ENCODE peak calls at places on chromosomes 11 and 22, in five cellular contexts. H is HepG2, W is HCT116, Q is H1, S is SK-N-SH. O is an unnamed sample.
A peak's percentile ranks its signal among the peaks of the same experiment; 100 is the strongest.

GRCh38 chr11:119982517-119983239 is 155.2 kb downstream of the TRIM29 start:
- DNase-seq in S (no peak), Q (no peak), W (no peak), H (no peak), O (no peak)

GRCh38 chr11:96338910-96339703 is 3.9 kb downstream of the MAML2 start:
- DNase-seq in Q (no peak), S (no peak), H (peak; percentile 25), W (no peak), O (no peak)

GRCh38 chr11:27722117-27722844 is 22.0 kb upstream of the BDNF start:
- DNase-seq in H (no peak), Q (peak; percentile 81), W (no peak), S (peak; percentile 64), O (no peak)

GRCh38 chr22:49290286-49290685 is 537.4 kb downstream of the BRD1 start:
- DNase-seq in W (no peak), S (no peak), H (no peak), Q (no peak), O (no peak)

GRCh38 chr22:35914665-35915476 is 113.8 kb downstream of the RBFOX2 start:
- DNase-seq in W (peak; percentile 80), S (peak; percentile 62), H (peak; percentile 91), Q (peak; percentile 51), O (peak; percentile 18)

GRCh38 chr22:21622624-21623401 is 7.0 kb downstream of the YDJC start:
- DNase-seq in Q (no peak), H (no peak), W (no peak), S (peak; percentile 4), O (no peak)

GRCh38 chr11:57511741-57512430 is 3.6 kb downstream of the SLC43A1 start:
- DNase-seq in S (no peak), H (no peak), Q (no peak), W (no peak), O (no peak)

GRCh38 chr22:20244744-20245576 is 23.2 kb downstream of the RTN4R start:
- DNase-seq in H (no peak), W (no peak), Q (no peak), S (peak; percentile 66), O (no peak)

GRCh38 chr11:32723332-32723731 is 71.1 kb downstream of the CCDC73 start:
- DNase-seq in H (no peak), W (no peak), Q (no peak), S (no peak), O (no peak)

GRCh38 chr11:120316880-120317688 is 8.0 kb upstream of the TLCD5 start:
- DNase-seq in S (no peak), H (no peak), Q (no peak), W (no peak), O (peak; percentile 98)

GRCh38 chr11:2926611-2927492 is 2.4 kb downstream of the PHLDA2 start:
- DNase-seq in S (no peak), Q (no peak), W (no peak), H (no peak), O (no peak)

GRCh38 chr11:117604349-117604995 is 192.5 kb downstream of the DSCAML1 start:
- DNase-seq in S (no peak), Q (no peak), W (no peak), H (no peak), O (no peak)

GRCh38 chr22:28799834-28800307 is 498 bp downstream of the XBP1 start:
- DNase-seq in Q (no peak), S (peak; percentile 84), W (no peak), H (no peak), O (no peak)

GRCh38 chr22:38863531-38864131 is 8.4 kb downstream of the CBX6 start:
- DNase-seq in Q (no peak), W (no peak), H (no peak), S (no peak), O (no peak)

DNA sequence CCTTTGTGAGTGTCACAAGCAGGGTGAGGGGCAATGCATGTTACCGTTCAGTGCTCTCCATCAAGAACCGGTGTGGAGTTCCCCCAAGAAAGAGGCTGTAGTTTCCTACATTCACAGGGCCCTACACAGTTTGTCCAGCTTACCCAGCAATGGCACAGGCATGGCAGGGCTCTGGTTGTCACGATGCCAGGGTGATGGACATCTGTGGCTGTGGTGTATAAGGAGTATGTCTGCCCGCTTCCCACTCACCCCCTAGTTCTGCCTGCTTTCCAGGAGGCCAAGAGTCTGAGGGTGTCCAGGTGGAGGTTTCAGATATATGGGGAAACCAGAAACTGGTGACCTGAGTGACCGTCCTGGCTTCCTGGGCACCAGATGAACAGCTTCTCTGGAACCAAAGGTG is 116.1 kb downstream of the PKNOX2 start:
- DNase-seq in S (no peak), H (no peak), W (no peak), Q (no peak), O (no peak)
- TF ChIP-seq JUND in S (no peak), H (no peak), W (no peak), Q (no peak), O (no peak)

GRCh38 chr11:102085864-102086551 is 24.2 kb upstream of the YAP1 start:
- DNase-seq in H (peak; percentile 94), Q (no peak), W (peak; percentile 35), S (no peak), O (peak; percentile 14)
- TF ChIP-seq JUND in H (no peak), Q (no peak), W (peak; percentile 50), S (no peak), O (no peak)

DNA sequence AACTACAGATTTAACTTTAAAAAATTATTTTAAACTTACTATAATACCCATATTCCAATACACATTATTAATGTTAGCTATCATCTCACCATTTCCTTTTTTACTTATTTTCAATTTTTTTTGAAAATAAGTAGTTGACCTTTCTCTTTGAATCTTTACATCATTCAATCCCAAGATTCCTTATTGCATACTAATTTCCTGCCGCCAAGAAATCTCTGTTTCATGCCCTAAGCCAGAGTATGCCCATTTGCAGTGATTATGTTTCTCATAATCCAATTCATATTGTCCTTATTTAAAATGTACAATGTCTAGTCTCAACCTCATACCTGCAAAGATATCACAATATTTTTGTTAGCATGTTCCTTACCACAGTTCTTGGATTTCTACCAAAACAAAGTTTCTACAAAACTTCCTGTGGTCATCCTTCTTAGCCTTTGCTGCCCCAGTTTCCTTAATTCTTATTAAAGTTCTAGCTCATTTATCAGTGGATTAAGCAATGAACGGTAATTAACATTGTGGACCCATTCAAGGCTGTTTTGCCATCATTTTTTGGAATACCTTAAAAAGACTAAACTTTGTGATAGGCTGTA is 75.3 kb downstream of the CD44 start:
- DNase-seq in W (no peak), Q (no peak), H (no peak), S (no peak), O (no peak)
- TF ChIP-seq JUND in W (no peak), Q (no peak), H (no peak), S (no peak), O (no peak)

GRCh38 chr11:12123177-12123576 is 12.8 kb downstream of the MICAL2 start:
- DNase-seq in Q (no peak), S (no peak), H (no peak), W (no peak), O (no peak)

GRCh38 chr11:12125609-12126149 is 15.3 kb downstream of the MICAL2 start:
- DNase-seq in S (no peak), H (no peak), Q (no peak), W (peak; percentile 29), O (no peak)

GRCh38 chr11:12123799-12124198 is 13.4 kb downstream of the MICAL2 start:
- DNase-seq in H (no peak), Q (no peak), W (no peak), S (no peak), O (no peak)

GRCh38 chr11:12126352-12127019 is 16.1 kb downstream of the MICAL2 start:
- DNase-seq in H (no peak), Q (no peak), S (no peak), W (no peak), O (no peak)

DNA sequence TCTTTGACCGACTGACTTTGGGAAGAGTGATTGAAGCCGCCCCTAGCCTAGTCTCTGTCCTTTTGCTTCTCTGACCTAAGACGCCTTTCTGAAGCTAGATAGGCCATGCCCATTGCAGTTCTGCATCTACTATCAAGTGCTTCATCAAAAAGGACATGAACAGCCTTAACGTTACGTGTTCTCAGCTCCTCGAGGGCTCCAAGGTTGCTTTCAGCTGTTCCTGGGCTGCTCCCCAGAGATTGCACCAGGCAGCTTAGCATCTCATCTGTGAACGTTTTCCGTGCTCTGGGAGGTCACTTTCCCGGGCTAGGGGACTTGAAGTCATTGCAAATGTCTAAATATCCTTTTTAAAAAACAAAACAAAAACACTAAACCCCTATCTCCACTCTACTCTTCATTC is 13.9 kb downstream of the MICAL2 start:
- DNase-seq in S (no peak), Q (no peak), W (no peak), H (no peak), O (no peak)
- TF ChIP-seq JUND in S (no peak), Q (no peak), W (no peak), H (no peak), O (no peak)